ENCODE peak calls at places on chromosome 17, in seven cellular contexts. One of them, this sample, is unnamed.

GRCh38 chr17:53454337-53454736 is 368.4 kb upstream of the KIF2B start:
- DNase-seq in GM12878: no peak
- DNase-seq in GM23248: no peak
- DNase-seq in neural progenitor cell: no peak
- DNase-seq in H1: no peak
- DNase-seq in PC-3: no peak
- DNase-seq in HepG2: no peak
- DNase-seq in this sample: no peak

GRCh38 chr17:50818266-50818665 is 17.1 kb upstream of the WFIKKN2 start:
- DNase-seq in GM12878: no peak
- DNase-seq in GM23248: no peak
- DNase-seq in neural progenitor cell: no peak
- DNase-seq in H1: no peak
- DNase-seq in PC-3: no peak
- DNase-seq in HepG2: no peak
- DNase-seq in this sample: no peak

GRCh38 chr17:14332331-14332730 is 31.4 kb downstream of the HS3ST3B1 start:
- DNase-seq in GM12878: no peak
- DNase-seq in GM23248: no peak
- DNase-seq in neural progenitor cell: no peak
- DNase-seq in H1: no peak
- DNase-seq in PC-3: no peak
- DNase-seq in HepG2: no peak
- DNase-seq in this sample: no peak

GRCh38 chr17:46782250-46782953 is 36.1 kb downstream of the WNT3 start:
- DNase-seq in GM12878: no peak
- DNase-seq in GM23248: peak
- DNase-seq in neural progenitor cell: peak
- DNase-seq in H1: no peak
- DNase-seq in PC-3: peak
- DNase-seq in HepG2: peak
- DNase-seq in this sample: no peak

GRCh38 chr17:62718420-62718819 is 89.7 kb downstream of the MARCHF10 start:
- DNase-seq in GM12878: no peak
- DNase-seq in GM23248: peak
- DNase-seq in neural progenitor cell: no peak
- DNase-seq in H1: no peak
- DNase-seq in PC-3: peak
- DNase-seq in HepG2: no peak
- DNase-seq in this sample: peak

GRCh38 chr17:6241996-6242395 is 171.8 kb downstream of the WSCD1 start:
- DNase-seq in GM12878: no peak
- DNase-seq in GM23248: no peak
- DNase-seq in neural progenitor cell: no peak
- DNase-seq in H1: no peak
- DNase-seq in PC-3: no peak
- DNase-seq in HepG2: no peak
- DNase-seq in this sample: no peak

GRCh38 chr17:20922128-20922670 is 120.6 kb downstream of the USP22 start:
- DNase-seq in GM12878: no peak
- DNase-seq in GM23248: peak
- DNase-seq in neural progenitor cell: no peak
- DNase-seq in H1: no peak
- DNase-seq in PC-3: peak
- DNase-seq in HepG2: no peak
- DNase-seq in this sample: peak

GRCh38 chr17:61189968-61190367 is 209.7 kb upstream of the TBX2 start:
- DNase-seq in GM12878: no peak
- DNase-seq in GM23248: no peak
- DNase-seq in neural progenitor cell: no peak
- DNase-seq in H1: no peak
- DNase-seq in PC-3: no peak
- DNase-seq in HepG2: no peak
- DNase-seq in this sample: no peak

GRCh38 chr17:3678095-3678820 is 9.6 kb downstream of the EMC6 start:
- DNase-seq in GM12878: no peak
- DNase-seq in GM23248: peak
- DNase-seq in neural progenitor cell: peak
- DNase-seq in H1: no peak
- DNase-seq in PC-3: peak
- DNase-seq in HepG2: peak
- DNase-seq in this sample: peak

GRCh38 chr17:352421-353212 is at the start of gene RPH3AL:
- DNase-seq in GM12878: no peak
- DNase-seq in GM23248: peak
- DNase-seq in neural progenitor cell: peak
- DNase-seq in H1: no peak
- DNase-seq in PC-3: peak
- DNase-seq in HepG2: peak
- DNase-seq in this sample: peak

GRCh38 chr17:45294506-45294905 is 22.3 kb downstream of the MAP3K14 start:
- DNase-seq in GM12878: no peak
- DNase-seq in GM23248: peak
- DNase-seq in neural progenitor cell: no peak
- DNase-seq in H1: no peak
- DNase-seq in PC-3: peak
- DNase-seq in HepG2: no peak
- DNase-seq in this sample: peak

GRCh38 chr17:43517161-43517560 is 29.0 kb downstream of the ETV4 start:
- DNase-seq in GM12878: peak
- DNase-seq in GM23248: peak
- DNase-seq in neural progenitor cell: no peak
- DNase-seq in H1: no peak
- DNase-seq in PC-3: no peak
- DNase-seq in HepG2: no peak
- DNase-seq in this sample: peak

GRCh38 chr17:17485420-17485819 is 8.6 kb downstream of the MED9 start:
- DNase-seq in GM12878: no peak
- DNase-seq in GM23248: no peak
- DNase-seq in neural progenitor cell: no peak
- DNase-seq in H1: no peak
- DNase-seq in PC-3: no peak
- DNase-seq in HepG2: no peak
- DNase-seq in this sample: no peak

GRCh38 chr17:61453563-61453962 is 1.3 kb downstream of the TBX4 start:
- DNase-seq in GM12878: no peak
- DNase-seq in GM23248: no peak
- DNase-seq in neural progenitor cell: no peak
- DNase-seq in H1: no peak
- DNase-seq in PC-3: peak
- DNase-seq in HepG2: no peak
- DNase-seq in this sample: peak

GRCh38 chr17:44363613-44364159 is at the start of gene FAM171A2:
- DNase-seq in GM12878: no peak
- DNase-seq in GM23248: peak
- DNase-seq in neural progenitor cell: peak
- DNase-seq in H1: no peak
- DNase-seq in PC-3: peak
- DNase-seq in HepG2: no peak
- DNase-seq in this sample: no peak

GRCh38 chr17:36937001-36937960 is at the start of gene LHX1:
- DNase-seq in GM12878: no peak
- DNase-seq in GM23248: no peak
- DNase-seq in neural progenitor cell: peak
- DNase-seq in H1: no peak
- DNase-seq in PC-3: no peak
- DNase-seq in HepG2: no peak
- DNase-seq in this sample: no peak
- TF ChIP-seq EZH2 in GM12878: peak
- TF ChIP-seq EZH2 in GM23248: peak
- TF ChIP-seq EZH2 in neural progenitor cell: peak
- TF ChIP-seq EZH2 in H1: peak
- TF ChIP-seq EZH2 in PC-3: no peak
- TF ChIP-seq EZH2 in HepG2: peak
- TF ChIP-seq EZH2 in this sample: peak

DNA sequence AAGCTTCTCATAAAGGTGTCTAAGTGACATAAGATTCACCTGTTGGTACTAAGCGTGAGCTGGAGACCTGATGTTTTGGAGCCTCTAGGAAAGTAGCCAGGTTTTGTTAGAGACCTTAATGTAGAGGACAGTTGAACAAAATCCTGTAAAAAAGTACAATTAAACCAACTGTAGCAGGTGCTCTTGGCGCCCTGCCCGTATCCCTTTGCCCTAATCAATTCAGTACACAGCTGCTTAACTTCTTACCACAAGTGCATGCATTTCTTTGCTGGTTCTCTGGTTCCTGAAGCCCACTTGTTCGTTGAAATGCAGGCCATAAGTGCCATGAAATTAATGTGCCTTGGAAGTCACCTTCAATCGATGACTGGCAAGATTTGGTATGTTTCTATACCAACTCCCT is 24.4 kb downstream of the GLP2R start:
- DNase-seq in GM12878: no peak
- DNase-seq in GM23248: no peak
- DNase-seq in neural progenitor cell: no peak
- DNase-seq in H1: no peak
- DNase-seq in PC-3: no peak
- DNase-seq in HepG2: no peak
- DNase-seq in this sample: no peak
- H3K9ac ChIP-seq in GM12878: no peak
- H3K9ac ChIP-seq in GM23248: no peak
- H3K9ac ChIP-seq in neural progenitor cell: no peak
- H3K9ac ChIP-seq in H1: no peak
- H3K9ac ChIP-seq in PC-3: no peak
- H3K9ac ChIP-seq in HepG2: no peak
- H3K9ac ChIP-seq in this sample: no peak

DNA sequence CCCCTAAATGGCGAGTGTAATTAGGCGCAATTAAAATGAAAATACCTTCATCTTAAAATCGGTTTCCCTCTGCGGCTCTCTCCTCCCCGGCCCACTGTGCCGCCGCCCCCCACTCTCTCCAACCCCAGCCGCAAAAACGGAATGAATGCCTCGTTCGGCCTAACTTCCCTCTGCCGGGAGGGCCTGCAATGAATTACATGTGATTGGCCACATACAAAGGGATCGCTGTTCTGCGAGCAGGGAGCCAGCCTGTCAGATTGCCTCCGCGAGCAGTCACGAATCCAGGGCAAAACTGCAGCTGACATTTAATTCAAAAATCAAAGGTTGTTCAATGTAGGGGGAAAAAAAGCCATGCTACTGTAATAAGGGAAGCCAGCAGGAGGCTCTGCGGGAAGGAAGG is 85.0 kb downstream of the TBC1D16 start:
- DNase-seq in GM12878: no peak
- DNase-seq in GM23248: no peak
- DNase-seq in neural progenitor cell: peak
- DNase-seq in H1: no peak
- DNase-seq in PC-3: no peak
- DNase-seq in HepG2: no peak
- DNase-seq in this sample: no peak
- H3K4me3 ChIP-seq in GM12878: no peak
- H3K4me3 ChIP-seq in GM23248: no peak
- H3K4me3 ChIP-seq in neural progenitor cell: peak
- H3K4me3 ChIP-seq in H1: peak
- H3K4me3 ChIP-seq in PC-3: no peak
- H3K4me3 ChIP-seq in HepG2: no peak
- H3K4me3 ChIP-seq in this sample: no peak

DNA sequence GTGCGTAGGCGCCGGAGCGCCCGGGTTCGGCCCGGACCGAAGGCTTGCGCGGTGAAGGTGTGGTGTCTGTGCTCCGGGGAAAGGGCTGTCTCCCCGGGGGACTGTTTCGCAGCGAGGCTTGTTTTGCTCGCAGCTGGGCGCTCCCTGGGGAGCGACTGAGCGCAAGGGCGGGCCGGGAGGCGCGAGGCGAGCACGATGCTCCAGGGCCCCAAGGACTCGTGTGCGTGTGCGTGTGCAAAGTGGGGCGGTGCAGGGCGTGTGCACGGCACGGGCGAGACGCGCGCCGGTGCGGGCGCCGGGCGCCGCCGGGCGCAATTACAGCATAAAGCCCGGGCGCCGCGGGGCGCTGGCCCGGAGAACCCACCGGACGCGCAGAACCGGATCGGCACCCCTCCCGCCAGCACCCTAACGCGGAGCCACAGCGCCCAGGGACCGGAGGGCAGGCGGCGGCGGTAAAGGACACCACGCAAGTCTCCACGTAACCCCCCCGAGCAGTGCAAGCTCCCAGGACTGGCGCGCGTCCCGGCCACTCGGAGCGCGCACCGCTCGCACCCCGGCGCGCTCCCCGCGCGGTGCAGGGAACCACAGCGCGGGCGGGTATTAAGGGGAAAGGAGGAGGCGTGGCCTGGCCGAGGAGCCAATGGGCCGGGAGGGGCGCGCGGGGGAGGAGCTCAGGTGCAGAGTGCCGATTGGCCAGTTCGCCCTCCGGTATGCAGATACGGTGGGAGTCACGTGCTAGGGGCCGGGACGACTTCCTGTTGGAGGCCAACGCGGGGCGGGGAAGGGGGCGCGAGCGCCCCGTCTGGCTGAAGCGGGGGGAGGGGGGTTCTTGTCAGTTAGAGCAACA is at the start of gene TNRC6C:
- DNase-seq in GM12878: peak
- DNase-seq in GM23248: peak
- DNase-seq in neural progenitor cell: peak
- DNase-seq in H1: peak
- DNase-seq in PC-3: peak
- DNase-seq in HepG2: peak
- DNase-seq in this sample: peak
- TF ChIP-seq EZH2 in GM12878: no peak
- TF ChIP-seq EZH2 in GM23248: no peak
- TF ChIP-seq EZH2 in neural progenitor cell: peak
- TF ChIP-seq EZH2 in H1: peak
- TF ChIP-seq EZH2 in PC-3: peak
- TF ChIP-seq EZH2 in HepG2: no peak
- TF ChIP-seq EZH2 in this sample: no peak

DNA sequence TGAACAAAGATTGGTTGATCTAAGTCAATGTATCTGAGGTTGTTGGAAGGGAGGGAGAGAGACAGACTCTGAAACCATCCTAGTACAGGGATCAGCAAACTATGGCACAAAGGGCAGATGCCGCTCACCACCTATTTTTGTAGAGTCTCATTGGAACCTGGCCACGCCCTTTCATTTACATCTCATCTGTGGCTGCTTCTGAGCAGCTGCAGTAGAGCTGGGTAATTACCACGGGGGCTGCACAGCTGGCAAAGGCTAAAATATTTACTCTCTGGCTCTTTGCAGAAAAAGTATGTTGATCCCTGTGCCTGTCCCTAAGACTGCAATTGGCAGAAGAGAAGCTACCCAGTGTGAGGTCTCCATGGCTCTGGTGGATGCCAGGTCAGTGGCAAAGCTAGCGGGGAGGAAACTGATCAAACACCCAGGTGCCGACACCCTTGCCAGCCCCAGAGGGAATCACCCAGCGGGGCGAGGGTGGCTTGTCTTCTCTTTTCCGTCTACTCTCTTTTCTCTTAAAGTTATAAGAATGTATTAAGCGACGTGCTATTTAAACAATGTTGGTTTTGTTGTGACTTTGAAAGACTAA is 14.0 kb downstream of the CEP295NL start:
- DNase-seq in GM12878: no peak
- DNase-seq in GM23248: no peak
- DNase-seq in neural progenitor cell: no peak
- DNase-seq in H1: no peak
- DNase-seq in PC-3: no peak
- DNase-seq in HepG2: no peak
- DNase-seq in this sample: no peak
- H3K9ac ChIP-seq in GM12878: no peak
- H3K9ac ChIP-seq in GM23248: no peak
- H3K9ac ChIP-seq in neural progenitor cell: no peak
- H3K9ac ChIP-seq in H1: no peak
- H3K9ac ChIP-seq in PC-3: no peak
- H3K9ac ChIP-seq in HepG2: no peak
- H3K9ac ChIP-seq in this sample: no peak